ENCODE peak calls at places on chromosome 13, in eight cellular contexts. Q, G, N, M, D, V, S and U are unnamed samples.

GRCh38 chr13:26128676-26129075 is 76.9 kb upstream of the SHISA2 start:
- DNase-seq in S (no peak), M (no peak), G (no peak), N (no peak), V (no peak), D (no peak), Q (no peak), U (no peak)

GRCh38 chr13:19888799-19889198 is 25.4 kb upstream of the ZMYM5 start:
- DNase-seq in V (no peak), S (no peak), N (no peak), G (no peak), D (no peak), Q (no peak), M (no peak), U (peak)

GRCh38 chr13:101190337-101190736 is 226.0 kb downstream of the NALCN start:
- DNase-seq in Q (no peak), S (no peak), N (no peak), G (no peak), V (no peak), D (no peak), M (no peak), U (no peak)

GRCh38 chr13:47656651-47657050 is 344.4 kb downstream of the SUCLA2 start:
- DNase-seq in D (no peak), M (no peak), Q (no peak), V (no peak), S (no peak), G (no peak), N (no peak), U (no peak)

GRCh38 chr13:99895999-99896695 is 75.4 kb downstream of the ZIC5 start:
- DNase-seq in Q (no peak), N (no peak), V (no peak), D (no peak), S (no peak), G (no peak), M (no peak), U (no peak)

GRCh38 chr13:38421590-38422560 is 72.2 kb downstream of the UFM1 start:
- DNase-seq in Q (no peak), N (no peak), S (no peak), M (no peak), V (no peak), G (no peak), D (no peak), U (no peak)

GRCh38 chr13:76917096-76917495 is 30.9 kb upstream of the KCTD12 start:
- DNase-seq in M (no peak), S (no peak), N (no peak), Q (no peak), D (no peak), V (no peak), G (no peak), U (no peak)

GRCh38 chr13:83423361-83423760 is 458.9 kb downstream of the SLITRK1 start:
- DNase-seq in V (no peak), S (no peak), D (no peak), N (no peak), M (no peak), G (no peak), Q (no peak), U (no peak)

GRCh38 chr13:37127706-37128241 is 22.3 kb upstream of the CSNK1A1L start:
- DNase-seq in V (no peak), M (no peak), S (no peak), G (no peak), Q (peak), D (no peak), N (no peak), U (no peak)

GRCh38 chr13:84645196-84646071 is 763.2 kb upstream of the SLITRK1 start:
- DNase-seq in N (no peak), D (no peak), V (no peak), M (no peak), Q (peak), G (no peak), S (no peak), U (peak)